ENCODE peak calls at places on chromosomes 5 and 9, in eight cellular contexts. One of them, this sample, is unnamed. For H3K36me3, the result is how much of the 10 kb centered on the place peaks cover.

GRCh38 chr5:34507948-34508347 is 148.2 kb upstream of the RAI14 start:
- DNase-seq in heart right ventricle: no peak
- DNase-seq in tibial artery: no peak
- DNase-seq in heart left ventricle: no peak
- DNase-seq in stomach: no peak
- DNase-seq in kidney: no peak
- DNase-seq in thoracic aorta: no peak
- DNase-seq in IMR-90: no peak
- DNase-seq in this sample: no peak

GRCh38 chr9:123255718-123256117 is 12.7 kb downstream of the STRBP start:
- DNase-seq in tibial artery: no peak
- DNase-seq in IMR-90: no peak
- DNase-seq in heart left ventricle: no peak
- DNase-seq in kidney: no peak
- DNase-seq in stomach: no peak
- DNase-seq in thoracic aorta: no peak
- DNase-seq in heart right ventricle: no peak
- DNase-seq in this sample: no peak

GRCh38 chr9:86288501-86288900 is 6.2 kb upstream of the ISCA1 start:
- DNase-seq in stomach: no peak
- DNase-seq in tibial artery: no peak
- DNase-seq in heart right ventricle: no peak
- DNase-seq in heart left ventricle: no peak
- DNase-seq in kidney: no peak
- DNase-seq in thoracic aorta: no peak
- DNase-seq in IMR-90: no peak
- DNase-seq in this sample: no peak

GRCh38 chr5:88666761-88667186 is 216.2 kb downstream of the MEF2C start:
- DNase-seq in stomach: no peak
- DNase-seq in IMR-90: peak
- DNase-seq in heart right ventricle: no peak
- DNase-seq in kidney: no peak
- DNase-seq in heart left ventricle: no peak
- DNase-seq in thoracic aorta: no peak
- DNase-seq in tibial artery: no peak
- DNase-seq in this sample: no peak

GRCh38 chr5:141714542-141715303 is 32.7 kb upstream of the ARAP3 start:
- DNase-seq in kidney: no peak
- DNase-seq in thoracic aorta: no peak
- DNase-seq in heart right ventricle: no peak
- DNase-seq in stomach: no peak
- DNase-seq in heart left ventricle: no peak
- DNase-seq in tibial artery: no peak
- DNase-seq in IMR-90: no peak
- DNase-seq in this sample: no peak

GRCh38 chr5:141511771-141512325 is 23.0 kb downstream of the PCDHGC5 start:
- DNase-seq in stomach: no peak
- DNase-seq in IMR-90: no peak
- DNase-seq in heart left ventricle: no peak
- DNase-seq in thoracic aorta: no peak
- DNase-seq in tibial artery: no peak
- DNase-seq in kidney: no peak
- DNase-seq in heart right ventricle: no peak
- DNase-seq in this sample: no peak

GRCh38 chr5:143874312-143874711 is 62.4 kb downstream of the HMHB1 start:
- DNase-seq in stomach: no peak
- DNase-seq in heart right ventricle: no peak
- DNase-seq in kidney: no peak
- DNase-seq in thoracic aorta: no peak
- DNase-seq in IMR-90: peak
- DNase-seq in heart left ventricle: no peak
- DNase-seq in tibial artery: no peak
- DNase-seq in this sample: no peak

GRCh38 chr5:56616454-56617160 is 198.7 kb upstream of the MAP3K1 start:
- DNase-seq in kidney: no peak
- DNase-seq in IMR-90: no peak
- DNase-seq in heart left ventricle: no peak
- DNase-seq in stomach: no peak
- DNase-seq in thoracic aorta: no peak
- DNase-seq in heart right ventricle: no peak
- DNase-seq in tibial artery: no peak
- DNase-seq in this sample: no peak

GRCh38 chr9:89888677-89889076 is 283.9 kb downstream of the GADD45G start:
- DNase-seq in heart right ventricle: no peak
- DNase-seq in thoracic aorta: no peak
- DNase-seq in kidney: no peak
- DNase-seq in tibial artery: no peak
- DNase-seq in IMR-90: no peak
- DNase-seq in heart left ventricle: no peak
- DNase-seq in stomach: peak
- DNase-seq in this sample: no peak

GRCh38 chr5:72412283-72413055 is 92.3 kb downstream of the PTCD2 start:
- DNase-seq in kidney: no peak
- DNase-seq in heart right ventricle: no peak
- DNase-seq in thoracic aorta: no peak
- DNase-seq in heart left ventricle: no peak
- DNase-seq in IMR-90: peak
- DNase-seq in stomach: no peak
- DNase-seq in tibial artery: no peak
- DNase-seq in this sample: no peak

GRCh38 chr5:72408127-72408526 is 88.0 kb downstream of the PTCD2 start:
- DNase-seq in IMR-90: no peak
- DNase-seq in stomach: no peak
- DNase-seq in kidney: no peak
- DNase-seq in heart left ventricle: no peak
- DNase-seq in tibial artery: no peak
- DNase-seq in thoracic aorta: no peak
- DNase-seq in heart right ventricle: no peak
- DNase-seq in this sample: no peak

GRCh38 chr5:72408602-72409001 is 88.4 kb downstream of the PTCD2 start:
- DNase-seq in heart left ventricle: no peak
- DNase-seq in kidney: no peak
- DNase-seq in heart right ventricle: no peak
- DNase-seq in tibial artery: no peak
- DNase-seq in stomach: no peak
- DNase-seq in IMR-90: peak
- DNase-seq in thoracic aorta: no peak
- DNase-seq in this sample: peak

GRCh38 chr5:72407541-72407940 is 87.4 kb downstream of the PTCD2 start:
- DNase-seq in tibial artery: no peak
- DNase-seq in stomach: no peak
- DNase-seq in kidney: no peak
- DNase-seq in heart right ventricle: no peak
- DNase-seq in thoracic aorta: no peak
- DNase-seq in heart left ventricle: no peak
- DNase-seq in IMR-90: peak
- DNase-seq in this sample: no peak

GRCh38 chr5:72410896-72411295 is 90.7 kb downstream of the PTCD2 start:
- DNase-seq in heart left ventricle: no peak
- DNase-seq in heart right ventricle: no peak
- DNase-seq in kidney: no peak
- DNase-seq in tibial artery: no peak
- DNase-seq in thoracic aorta: no peak
- DNase-seq in stomach: no peak
- DNase-seq in IMR-90: peak
- DNase-seq in this sample: no peak
- H3K36me3 ChIP-seq in heart left ventricle: under half
- H3K36me3 ChIP-seq in heart right ventricle: under half
- H3K36me3 ChIP-seq in kidney: under half
- H3K36me3 ChIP-seq in tibial artery: under half
- H3K36me3 ChIP-seq in thoracic aorta: under half
- H3K36me3 ChIP-seq in stomach: under half
- H3K36me3 ChIP-seq in IMR-90: under half
- H3K36me3 ChIP-seq in this sample: under half

GRCh38 chr9:14031761-14032279 is 282.1 kb downstream of the NFIB start:
- DNase-seq in heart left ventricle: no peak
- DNase-seq in kidney: no peak
- DNase-seq in stomach: no peak
- DNase-seq in heart right ventricle: no peak
- DNase-seq in tibial artery: no peak
- DNase-seq in IMR-90: no peak
- DNase-seq in thoracic aorta: no peak
- DNase-seq in this sample: no peak

GRCh38 chr9:14029811-14030210 is 284.1 kb downstream of the NFIB start:
- DNase-seq in heart left ventricle: no peak
- DNase-seq in IMR-90: no peak
- DNase-seq in tibial artery: no peak
- DNase-seq in heart right ventricle: no peak
- DNase-seq in kidney: no peak
- DNase-seq in stomach: no peak
- DNase-seq in thoracic aorta: no peak
- DNase-seq in this sample: no peak

GRCh38 chr9:14030350-14030823 is 283.6 kb downstream of the NFIB start:
- DNase-seq in kidney: no peak
- DNase-seq in IMR-90: peak
- DNase-seq in heart right ventricle: no peak
- DNase-seq in stomach: no peak
- DNase-seq in thoracic aorta: no peak
- DNase-seq in heart left ventricle: no peak
- DNase-seq in tibial artery: no peak
- DNase-seq in this sample: no peak

GRCh38 chr9:14033067-14033466 is 280.9 kb downstream of the NFIB start:
- DNase-seq in heart right ventricle: no peak
- DNase-seq in heart left ventricle: no peak
- DNase-seq in IMR-90: no peak
- DNase-seq in tibial artery: no peak
- DNase-seq in kidney: no peak
- DNase-seq in stomach: no peak
- DNase-seq in thoracic aorta: no peak
- DNase-seq in this sample: no peak

DNA sequence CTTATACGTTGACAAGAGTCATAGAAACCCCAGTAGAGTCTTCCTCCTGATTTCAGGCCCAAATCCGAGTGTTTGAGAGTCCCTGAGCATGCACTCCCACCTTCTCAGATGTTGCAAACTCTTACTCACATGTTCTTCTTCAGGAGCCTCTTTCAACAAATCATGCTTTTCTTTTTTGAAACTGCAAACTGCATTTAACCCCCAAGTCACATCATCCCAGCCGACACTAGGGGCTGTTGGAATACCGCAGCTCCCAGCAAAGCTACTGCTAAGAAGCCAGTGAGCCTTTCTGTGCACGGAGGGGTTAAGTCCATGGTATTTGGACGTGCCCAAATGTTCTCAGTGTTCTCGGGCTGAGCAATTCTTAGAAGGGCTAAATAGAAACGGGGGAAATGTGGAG is 282.9 kb downstream of the NFIB start:
- DNase-seq in thoracic aorta: no peak
- DNase-seq in tibial artery: peak
- DNase-seq in heart left ventricle: no peak
- DNase-seq in heart right ventricle: peak
- DNase-seq in IMR-90: peak
- DNase-seq in kidney: no peak
- DNase-seq in stomach: no peak
- DNase-seq in this sample: peak
- TF ChIP-seq CTCF in thoracic aorta: no peak
- TF ChIP-seq CTCF in tibial artery: no peak
- TF ChIP-seq CTCF in heart left ventricle: peak
- TF ChIP-seq CTCF in heart right ventricle: peak
- TF ChIP-seq CTCF in IMR-90: no peak
- TF ChIP-seq CTCF in kidney: no peak
- TF ChIP-seq CTCF in stomach: no peak
- TF ChIP-seq CTCF in this sample: no peak

DNA sequence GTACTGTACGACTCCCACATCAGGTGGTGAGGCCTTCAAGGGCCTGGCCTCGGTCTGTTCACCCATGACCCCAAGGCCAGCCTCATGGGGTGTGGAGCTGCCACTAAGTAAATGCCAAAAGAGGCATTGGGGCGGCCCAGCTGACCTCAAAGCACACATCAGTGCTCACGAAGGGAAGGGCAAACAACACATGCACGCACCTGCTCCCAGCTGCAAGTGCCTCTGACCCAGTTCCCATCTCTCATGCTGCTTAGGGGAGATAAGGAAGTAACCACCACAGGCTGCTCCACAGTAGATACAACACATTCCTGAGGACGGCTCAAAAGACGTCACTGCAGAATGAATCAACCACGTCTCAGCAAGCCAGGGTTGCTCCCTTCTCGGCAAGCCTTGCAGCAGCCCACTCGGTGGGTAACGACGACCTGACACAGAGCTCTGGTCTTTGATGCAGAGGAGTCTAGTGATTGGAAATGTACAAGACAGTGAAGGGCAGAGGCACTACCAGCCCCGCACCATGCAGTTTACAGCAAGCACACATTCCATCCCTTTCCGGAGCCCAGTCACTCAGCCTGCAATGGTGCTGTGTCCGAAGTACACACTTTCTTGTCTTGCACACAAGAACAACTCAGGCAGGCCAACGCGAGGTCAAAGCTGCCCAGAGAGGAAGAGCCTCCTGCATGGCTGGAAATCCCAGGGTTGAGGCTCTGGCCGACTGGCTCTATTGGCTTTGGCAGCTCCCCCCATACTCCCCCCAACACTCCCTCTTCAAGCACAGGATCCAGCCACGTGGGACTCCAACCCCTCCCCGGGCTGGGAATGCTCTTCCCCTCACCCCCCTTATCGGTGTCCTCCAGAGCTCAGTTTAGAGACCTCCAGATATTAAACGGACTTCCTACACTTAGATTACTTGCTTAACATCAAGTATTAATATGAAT is 31.8 kb downstream of the FABP6 start:
- DNase-seq in IMR-90: peak
- DNase-seq in kidney: peak
- DNase-seq in stomach: peak
- DNase-seq in heart right ventricle: no peak
- DNase-seq in tibial artery: no peak
- DNase-seq in heart left ventricle: no peak
- DNase-seq in thoracic aorta: no peak
- DNase-seq in this sample: no peak
- H3K27ac ChIP-seq in IMR-90: peak
- H3K27ac ChIP-seq in kidney: no peak
- H3K27ac ChIP-seq in stomach: peak
- H3K27ac ChIP-seq in heart right ventricle: no peak
- H3K27ac ChIP-seq in tibial artery: no peak
- H3K27ac ChIP-seq in heart left ventricle: peak
- H3K27ac ChIP-seq in thoracic aorta: no peak
- H3K27ac ChIP-seq in this sample: no peak

GRCh38 chr5:163447875-163448274 is 10.5 kb downstream of the CCNG1 start:
- DNase-seq in thoracic aorta: no peak
- DNase-seq in IMR-90: no peak
- DNase-seq in stomach: no peak
- DNase-seq in heart left ventricle: no peak
- DNase-seq in heart right ventricle: no peak
- DNase-seq in kidney: no peak
- DNase-seq in tibial artery: no peak
- DNase-seq in this sample: no peak

GRCh38 chr5:163448491-163448890 is 11.1 kb downstream of the CCNG1 start:
- DNase-seq in IMR-90: no peak
- DNase-seq in tibial artery: no peak
- DNase-seq in stomach: no peak
- DNase-seq in thoracic aorta: no peak
- DNase-seq in heart left ventricle: no peak
- DNase-seq in kidney: no peak
- DNase-seq in heart right ventricle: no peak
- DNase-seq in this sample: no peak

GRCh38 chr5:163444526-163444925 is 7.1 kb downstream of the CCNG1 start:
- DNase-seq in tibial artery: no peak
- DNase-seq in kidney: no peak
- DNase-seq in stomach: no peak
- DNase-seq in heart left ventricle: no peak
- DNase-seq in heart right ventricle: no peak
- DNase-seq in IMR-90: no peak
- DNase-seq in thoracic aorta: no peak
- DNase-seq in this sample: no peak

GRCh38 chr5:163447191-163447590 is 9.8 kb downstream of the CCNG1 start:
- DNase-seq in heart left ventricle: no peak
- DNase-seq in kidney: no peak
- DNase-seq in heart right ventricle: no peak
- DNase-seq in tibial artery: no peak
- DNase-seq in stomach: no peak
- DNase-seq in thoracic aorta: no peak
- DNase-seq in IMR-90: no peak
- DNase-seq in this sample: no peak

GRCh38 chr5:163445345-163445744 is 8.0 kb downstream of the CCNG1 start:
- DNase-seq in stomach: no peak
- DNase-seq in tibial artery: no peak
- DNase-seq in IMR-90: no peak
- DNase-seq in thoracic aorta: no peak
- DNase-seq in kidney: no peak
- DNase-seq in heart left ventricle: no peak
- DNase-seq in heart right ventricle: no peak
- DNase-seq in this sample: no peak
- H3K36me3 ChIP-seq in stomach: half or more
- H3K36me3 ChIP-seq in tibial artery: half or more
- H3K36me3 ChIP-seq in IMR-90: under half
- H3K36me3 ChIP-seq in thoracic aorta: under half
- H3K36me3 ChIP-seq in kidney: under half
- H3K36me3 ChIP-seq in heart left ventricle: half or more
- H3K36me3 ChIP-seq in heart right ventricle: half or more
- H3K36me3 ChIP-seq in this sample: under half